ENCODE peak calls at places on chromosome 4, in five cellular contexts. F, G, B, L and D are unnamed samples.

GRCh38 chr4:113559947-113560346 is 201.6 kb downstream of the CAMK2D start:
- DNase-seq in F (no peak), G (no peak), B (no peak), L (no peak), D (no peak)

GRCh38 chr4:125736057-125736456 is 421.3 kb downstream of the FAT4 start:
- DNase-seq in F (peak; percentile 59), G (no peak), B (no peak), L (peak; percentile 80), D (no peak)

GRCh38 chr4:7802093-7802726 is 137.5 kb downstream of the AFAP1 start:
- DNase-seq in F (peak; percentile 87), G (peak; percentile 88), B (peak; percentile 84), L (peak; percentile 88), D (no peak)

GRCh38 chr4:182062458-182062857 is 180.7 kb upstream of the TENM3 start:
- DNase-seq in F (no peak), G (no peak), B (no peak), L (no peak), D (no peak)

GRCh38 chr4:76691767-76692689 is 205.9 kb downstream of the SOWAHB start:
- DNase-seq in F (no peak), G (no peak), B (no peak), L (no peak), D (no peak)

GRCh38 chr4:124803026-124803425 is 90.5 kb upstream of the ANKRD50 start:
- DNase-seq in F (no peak), G (no peak), B (no peak), L (no peak), D (no peak)

GRCh38 chr4:114547340-114548134 is 51.1 kb upstream of the UGT8 start:
- DNase-seq in F (no peak), G (no peak), B (no peak), L (no peak), D (no peak)

GRCh38 chr4:144353240-144353639 is 212.7 kb upstream of the GYPA start:
- DNase-seq in F (no peak), G (no peak), B (peak; percentile 10), L (no peak), D (no peak)

GRCh38 chr4:151420408-151420807 is 11.4 kb downstream of the FHIP1A start:
- DNase-seq in F (peak; percentile 20), G (no peak), B (no peak), L (no peak), D (no peak)

GRCh38 chr4:12902735-12903134 is 581.4 kb downstream of the RAB28 start:
- DNase-seq in F (no peak), G (no peak), B (no peak), L (no peak), D (no peak)

GRCh38 chr4:8676676-8677075 is 84.1 kb downstream of the CPZ start:
- DNase-seq in F (no peak), G (no peak), B (no peak), L (no peak), D (no peak)

GRCh38 chr4:150816491-150816890 is 198.6 kb downstream of the LRBA start:
- DNase-seq in F (no peak), G (no peak), B (no peak), L (no peak), D (no peak)

GRCh38 chr4:70666369-70666768 is at the start of gene JCHAIN:
- DNase-seq in F (no peak), G (no peak), B (no peak), L (no peak), D (no peak)

GRCh38 chr4:151408630-151409469 is at the start of gene FHIP1A:
- DNase-seq in F (peak; percentile 59), G (peak; percentile 85), B (peak; percentile 98), L (peak; percentile 57), D (no peak)

GRCh38 chr4:81427605-81427922 is 44.1 kb downstream of the RASGEF1B start:
- DNase-seq in F (no peak), G (no peak), B (no peak), L (peak; percentile 2), D (no peak)

GRCh38 chr4:61231421-61231820 is 31.3 kb downstream of the ADGRL3 start:
- DNase-seq in F (no peak), G (no peak), B (no peak), L (no peak), D (no peak)

GRCh38 chr4:179836179-179837075 is 2394.2 kb upstream of the AGA start:
- DNase-seq in F (no peak), G (no peak), B (no peak), L (no peak), D (no peak)

GRCh38 chr4:14726441-14727405 is 275.6 kb upstream of the CPEB2 start:
- DNase-seq in F (peak; percentile 65), G (no peak), B (peak; percentile 74), L (peak; percentile 75), D (no peak)

GRCh38 chr4:165385124-165385523 is 6.3 kb downstream of the CPE start:
- DNase-seq in F (no peak), G (no peak), B (no peak), L (no peak), D (no peak)

GRCh38 chr4:185275501-185275900 is 66.1 kb downstream of the SNX25 start:
- DNase-seq in F (peak; percentile 43), G (no peak), B (no peak), L (no peak), D (no peak)

GRCh38 chr4:153530284-153530995 is 64.3 kb downstream of the TMEM131L start:
- DNase-seq in F (no peak), G (no peak), B (no peak), L (no peak), D (no peak)
- TF ChIP-seq CTCF in F (no peak), G (no peak), B (no peak), L (no peak), D (no peak)

GRCh38 chr4:26059391-26060154 is 145.6 kb downstream of the SMIM20 start:
- DNase-seq in F (no peak), G (no peak), B (no peak), L (no peak), D (no peak)

GRCh38 chr4:26056406-26056805 is 142.4 kb downstream of the SMIM20 start:
- DNase-seq in F (no peak), G (no peak), B (no peak), L (no peak), D (no peak)

GRCh38 chr4:26058537-26058936 is 144.5 kb downstream of the SMIM20 start:
- DNase-seq in F (no peak), G (no peak), B (peak; percentile 87), L (no peak), D (no peak)

GRCh38 chr4:26052663-26053534 is 138.9 kb downstream of the SMIM20 start:
- DNase-seq in F (no peak), G (no peak), B (no peak), L (no peak), D (no peak)

DNA sequence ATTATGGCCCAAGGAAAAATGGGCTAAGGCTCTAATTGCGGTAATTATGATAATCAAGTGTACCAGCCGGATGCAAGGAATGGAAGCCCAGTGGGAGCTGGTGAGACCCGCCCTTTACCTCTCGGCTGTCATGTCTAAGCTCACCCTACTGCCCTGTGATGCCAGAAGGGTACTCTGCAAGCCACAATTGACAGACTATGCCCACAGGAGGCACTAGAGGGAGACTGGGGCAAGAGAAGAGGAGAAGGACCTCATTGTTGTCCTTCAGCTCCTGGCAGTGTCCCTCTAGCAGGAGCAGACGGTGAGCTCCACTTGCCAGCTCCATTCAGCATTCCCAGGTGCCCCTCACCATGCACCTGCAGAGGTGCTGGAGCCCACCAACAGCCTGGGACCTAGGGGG is 141.8 kb downstream of the SMIM20 start:
- DNase-seq in F (no peak), G (no peak), B (no peak), L (no peak), D (no peak)
- TF ChIP-seq CTCF in F (peak; percentile 4), G (no peak), B (no peak), L (no peak), D (no peak)

DNA sequence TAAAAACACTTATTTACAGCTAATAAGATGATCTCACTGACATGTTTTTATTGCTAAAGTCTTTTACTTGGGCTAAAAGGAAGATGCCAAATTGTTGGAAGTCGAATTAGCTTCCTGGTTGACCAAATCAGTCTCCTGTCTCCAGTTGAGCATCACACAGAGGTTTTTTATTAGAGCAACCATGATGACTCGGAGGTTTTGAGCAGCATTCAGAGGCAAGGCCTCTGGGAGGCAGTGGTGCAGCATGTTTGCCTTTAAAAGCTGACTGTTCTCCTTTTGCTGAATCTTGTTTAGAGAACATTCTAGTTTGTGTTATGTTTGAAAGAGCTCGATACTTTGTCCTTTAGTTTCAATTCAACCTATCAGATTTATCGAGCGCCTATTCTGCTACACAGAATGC is 2.1 kb downstream of the UCHL1 start:
- DNase-seq in F (peak; percentile 81), G (no peak), B (peak; percentile 24), L (peak; percentile 69), D (no peak)
- TF ChIP-seq CTCF in F (peak; percentile 56), G (no peak), B (peak; percentile 35), L (peak; percentile 72), D (no peak)

DNA sequence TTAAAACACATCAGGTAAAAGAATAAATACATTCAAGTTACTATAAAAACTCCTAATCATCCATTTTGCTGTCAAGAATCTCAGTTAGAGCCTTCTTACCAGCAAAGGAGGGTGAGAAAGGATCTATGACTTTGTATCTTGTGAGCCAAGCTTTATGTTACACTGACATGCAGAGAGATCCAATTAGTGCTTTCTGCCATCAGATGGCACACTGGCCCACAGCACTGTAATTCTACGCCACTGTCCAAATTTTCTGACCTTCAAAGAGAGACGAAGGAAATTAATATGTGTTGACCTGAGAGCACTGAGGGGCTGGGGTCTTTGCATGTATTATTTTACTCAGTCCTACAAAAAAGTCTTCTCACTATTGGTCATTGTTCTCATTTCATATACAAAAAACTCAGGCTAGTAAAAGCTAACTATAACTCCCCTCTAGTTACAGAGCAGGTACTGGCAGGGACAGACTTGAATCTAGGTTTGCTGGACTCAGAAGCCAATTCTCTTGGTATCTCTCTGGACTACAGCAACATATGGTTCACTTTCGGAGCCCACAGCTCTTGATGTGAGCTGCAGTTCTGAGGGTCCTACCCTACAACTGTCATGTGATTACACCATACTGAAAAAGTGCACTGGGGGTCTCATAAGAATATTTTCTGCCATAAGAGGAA is 157.6 kb downstream of the NR3C2 start:
- DNase-seq in F (no peak), G (no peak), B (peak; percentile 40), L (no peak), D (no peak)
- TF ChIP-seq CTCF in F (no peak), G (no peak), B (peak; percentile 57), L (peak; percentile 40), D (no peak)

GRCh38 chr4:93199492-93199891 is 629.1 kb upstream of the ATOH1 start:
- DNase-seq in F (peak; percentile 36), G (no peak), B (peak; percentile 5), L (peak; percentile 6), D (no peak)
- TF ChIP-seq CTCF in F (peak; percentile 49), G (peak; percentile 32), B (peak; percentile 49), L (peak; percentile 62), D (no peak)

GRCh38 chr4:72888331-72888730 is 181.2 kb downstream of the COX18 start:
- DNase-seq in F (no peak), G (no peak), B (no peak), L (no peak), D (no peak)

GRCh38 chr4:72887152-72887551 is 182.4 kb downstream of the COX18 start:
- DNase-seq in F (no peak), G (no peak), B (no peak), L (no peak), D (no peak)

DNA sequence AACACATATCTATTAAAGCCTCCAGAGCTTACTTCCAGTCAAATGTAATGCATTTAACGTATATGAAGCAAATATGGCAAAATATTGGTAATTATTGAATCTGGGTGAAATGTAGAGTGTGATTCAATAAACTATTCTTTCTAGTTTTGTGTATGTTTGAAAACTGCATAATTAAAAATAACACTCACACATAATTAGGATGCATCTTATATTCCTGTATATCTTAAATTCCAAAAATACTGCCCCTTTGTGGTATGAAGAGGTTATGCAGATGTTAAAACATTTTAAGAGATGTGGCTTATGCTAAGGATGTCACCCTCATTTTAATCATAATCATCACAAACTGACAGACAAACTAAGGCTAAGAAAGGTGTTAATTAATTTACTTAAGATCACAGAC is 182.9 kb downstream of the COX18 start:
- DNase-seq in F (peak; percentile 21), G (no peak), B (no peak), L (no peak), D (no peak)
- TF ChIP-seq CTCF in F (peak; percentile 45), G (no peak), B (no peak), L (peak; percentile 27), D (no peak)